ENCODE peak calls at places on chromosomes 11 and 22, in seven cellular contexts. One of them, this sample, is unnamed.

GRCh38 chr11:120064341-120064740 is 73.6 kb downstream of the TRIM29 start:
- DNase-seq in GM12878: no peak
- DNase-seq in HCT116: no peak
- DNase-seq in H1: no peak
- DNase-seq in SK-N-SH: no peak
- DNase-seq in HepG2: no peak
- DNase-seq in K562: no peak
- DNase-seq in this sample: no peak

GRCh38 chr22:17921871-17922821 is 102.2 kb downstream of the MICAL3 start:
- DNase-seq in GM12878: no peak
- DNase-seq in HCT116: no peak
- DNase-seq in H1: peak
- DNase-seq in SK-N-SH: no peak
- DNase-seq in HepG2: peak
- DNase-seq in K562: peak
- DNase-seq in this sample: peak

GRCh38 chr22:41448189-41448808 is 1.7 kb upstream of the TOB2 start:
- DNase-seq in GM12878: peak
- DNase-seq in HCT116: peak
- DNase-seq in H1: peak
- DNase-seq in SK-N-SH: peak
- DNase-seq in HepG2: peak
- DNase-seq in K562: peak
- DNase-seq in this sample: peak

GRCh38 chr11:95660038-95660437 is 129.5 kb downstream of the FAM76B start:
- DNase-seq in GM12878: no peak
- DNase-seq in HCT116: no peak
- DNase-seq in H1: no peak
- DNase-seq in SK-N-SH: no peak
- DNase-seq in HepG2: no peak
- DNase-seq in K562: no peak
- DNase-seq in this sample: no peak

GRCh38 chr11:11931461-11932055 is 76.9 kb downstream of the DKK3 start:
- DNase-seq in GM12878: no peak
- DNase-seq in HCT116: peak
- DNase-seq in H1: no peak
- DNase-seq in SK-N-SH: peak
- DNase-seq in HepG2: peak
- DNase-seq in K562: peak
- DNase-seq in this sample: peak

GRCh38 chr11:30949838-30950237 is 363.7 kb upstream of the MPPED2 start:
- DNase-seq in GM12878: no peak
- DNase-seq in HCT116: no peak
- DNase-seq in H1: no peak
- DNase-seq in SK-N-SH: no peak
- DNase-seq in HepG2: no peak
- DNase-seq in K562: no peak
- DNase-seq in this sample: no peak

GRCh38 chr22:26502688-26503561 is 9.3 kb downstream of the TFIP11 start:
- DNase-seq in GM12878: no peak
- DNase-seq in HCT116: no peak
- DNase-seq in H1: no peak
- DNase-seq in SK-N-SH: peak
- DNase-seq in HepG2: no peak
- DNase-seq in K562: no peak
- DNase-seq in this sample: peak

GRCh38 chr11:85040166-85040565 is 587.0 kb downstream of the DLG2 start:
- DNase-seq in GM12878: no peak
- DNase-seq in HCT116: no peak
- DNase-seq in H1: no peak
- DNase-seq in SK-N-SH: no peak
- DNase-seq in HepG2: no peak
- DNase-seq in K562: no peak
- DNase-seq in this sample: no peak

GRCh38 chr11:69836401-69836800 is 17.2 kb upstream of the FGF3 start:
- DNase-seq in GM12878: no peak
- DNase-seq in HCT116: no peak
- DNase-seq in H1: no peak
- DNase-seq in SK-N-SH: no peak
- DNase-seq in HepG2: no peak
- DNase-seq in K562: no peak
- DNase-seq in this sample: no peak

GRCh38 chr22:30201970-30202369 is 44.6 kb downstream of the LIF start:
- DNase-seq in GM12878: no peak
- DNase-seq in HCT116: no peak
- DNase-seq in H1: no peak
- DNase-seq in SK-N-SH: no peak
- DNase-seq in HepG2: no peak
- DNase-seq in K562: no peak
- DNase-seq in this sample: no peak

GRCh38 chr22:37906364-37907008 is 389 bp downstream of the MICALL1 start:
- DNase-seq in GM12878: no peak
- DNase-seq in HCT116: no peak
- DNase-seq in H1: no peak
- DNase-seq in SK-N-SH: peak
- DNase-seq in HepG2: no peak
- DNase-seq in K562: peak
- DNase-seq in this sample: no peak

GRCh38 chr11:66408488-66409214 is 12.2 kb upstream of the NPAS4 start:
- DNase-seq in GM12878: peak
- DNase-seq in HCT116: peak
- DNase-seq in H1: peak
- DNase-seq in SK-N-SH: peak
- DNase-seq in HepG2: peak
- DNase-seq in K562: peak
- DNase-seq in this sample: peak

GRCh38 chr22:48697694-48698276 is 1129.9 kb downstream of the BRD1 start:
- DNase-seq in GM12878: no peak
- DNase-seq in HCT116: no peak
- DNase-seq in H1: no peak
- DNase-seq in SK-N-SH: no peak
- DNase-seq in HepG2: no peak
- DNase-seq in K562: no peak
- DNase-seq in this sample: no peak

GRCh38 chr11:73995247-73995646 is 12.6 kb upstream of the UCP2 start:
- DNase-seq in GM12878: no peak
- DNase-seq in HCT116: no peak
- DNase-seq in H1: no peak
- DNase-seq in SK-N-SH: no peak
- DNase-seq in HepG2: no peak
- DNase-seq in K562: no peak
- DNase-seq in this sample: no peak

GRCh38 chr11:117175104-117175503 is 3.4 kb upstream of the SIDT2 start:
- DNase-seq in GM12878: no peak
- DNase-seq in HCT116: no peak
- DNase-seq in H1: no peak
- DNase-seq in SK-N-SH: no peak
- DNase-seq in HepG2: no peak
- DNase-seq in K562: no peak
- DNase-seq in this sample: no peak

GRCh38 chr11:73576226-73576625 is 21.7 kb downstream of the FAM168A start:
- DNase-seq in GM12878: no peak
- DNase-seq in HCT116: no peak
- DNase-seq in H1: no peak
- DNase-seq in SK-N-SH: no peak
- DNase-seq in HepG2: no peak
- DNase-seq in K562: no peak
- DNase-seq in this sample: no peak

GRCh38 chr22:36946436-36947158 is 33.2 kb downstream of the CSF2RB start:
- DNase-seq in GM12878: no peak
- DNase-seq in HCT116: no peak
- DNase-seq in H1: no peak
- DNase-seq in SK-N-SH: no peak
- DNase-seq in HepG2: no peak
- DNase-seq in K562: no peak
- DNase-seq in this sample: no peak

GRCh38 chr11:114779189-114779588 is 100.9 kb downstream of the NXPE2 start:
- DNase-seq in GM12878: no peak
- DNase-seq in HCT116: no peak
- DNase-seq in H1: no peak
- DNase-seq in SK-N-SH: no peak
- DNase-seq in HepG2: no peak
- DNase-seq in K562: no peak
- DNase-seq in this sample: no peak

GRCh38 chr22:41762980-41763779 is 37.3 kb upstream of the CCDC134 start:
- DNase-seq in GM12878: no peak
- DNase-seq in HCT116: peak
- DNase-seq in H1: peak
- DNase-seq in SK-N-SH: no peak
- DNase-seq in HepG2: peak
- DNase-seq in K562: peak
- DNase-seq in this sample: no peak

GRCh38 chr22:24566899-24567511 is 11.2 kb downstream of the SNRPD3 start:
- DNase-seq in GM12878: no peak
- DNase-seq in HCT116: no peak
- DNase-seq in H1: no peak
- DNase-seq in SK-N-SH: no peak
- DNase-seq in HepG2: no peak
- DNase-seq in K562: no peak
- DNase-seq in this sample: no peak
- TF ChIP-seq JUND in GM12878: no peak
- TF ChIP-seq JUND in HCT116: no peak
- TF ChIP-seq JUND in H1: no peak
- TF ChIP-seq JUND in SK-N-SH: no peak
- TF ChIP-seq JUND in HepG2: no peak
- TF ChIP-seq JUND in K562: no peak
- TF ChIP-seq JUND in this sample: no peak

DNA sequence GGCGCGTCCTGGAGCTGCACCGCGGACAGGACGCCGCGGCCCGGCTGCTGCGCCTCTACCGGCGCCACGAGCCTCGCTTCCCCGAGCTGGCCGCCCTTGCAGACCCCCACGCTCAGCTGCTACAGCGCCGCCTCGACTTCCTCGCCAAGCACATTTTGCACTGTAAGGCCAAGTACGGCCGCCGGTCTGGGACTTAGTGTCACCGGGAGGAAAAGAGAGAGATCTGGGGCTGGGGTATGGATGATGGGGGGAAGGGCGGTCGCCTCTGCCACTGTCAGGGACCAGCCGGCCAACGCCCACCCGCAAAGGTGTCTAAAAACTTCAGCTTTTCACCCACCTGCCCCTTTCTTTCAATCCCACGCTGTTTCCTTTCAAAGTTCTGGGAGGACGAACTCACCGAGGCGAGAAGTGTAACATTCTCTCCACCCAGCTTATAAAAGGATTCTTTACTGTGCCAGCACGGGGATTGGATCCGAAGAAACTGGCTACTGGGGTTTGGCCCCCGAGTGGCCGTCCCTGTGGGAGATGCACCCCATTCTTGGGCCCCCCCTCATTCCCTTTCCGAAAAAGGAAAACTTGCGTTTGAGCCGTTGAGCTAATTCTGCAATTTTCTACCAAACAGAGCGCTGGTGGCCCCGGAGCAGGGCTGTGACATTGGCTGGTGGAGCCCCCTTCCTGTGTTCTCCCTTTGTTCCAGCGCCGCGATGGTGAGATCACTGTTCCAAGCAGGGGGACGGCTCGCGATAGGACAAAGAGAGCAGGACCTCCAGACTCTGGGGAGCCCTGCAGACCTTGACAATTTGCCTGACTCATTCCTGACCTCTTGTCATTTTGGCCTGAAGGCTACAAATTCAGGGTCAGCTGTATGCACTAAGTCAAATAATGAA is 1.7 kb downstream of the FJX1 start:
- DNase-seq in GM12878: no peak
- DNase-seq in HCT116: no peak
- DNase-seq in H1: no peak
- DNase-seq in SK-N-SH: peak
- DNase-seq in HepG2: peak
- DNase-seq in K562: peak
- DNase-seq in this sample: peak
- TF ChIP-seq JUND in GM12878: no peak
- TF ChIP-seq JUND in HCT116: no peak
- TF ChIP-seq JUND in H1: no peak
- TF ChIP-seq JUND in SK-N-SH: no peak
- TF ChIP-seq JUND in HepG2: no peak
- TF ChIP-seq JUND in K562: no peak
- TF ChIP-seq JUND in this sample: no peak

GRCh38 chr11:79413258-79413657 is 27.6 kb downstream of the TENM4 start:
- DNase-seq in GM12878: no peak
- DNase-seq in HCT116: no peak
- DNase-seq in H1: no peak
- DNase-seq in SK-N-SH: peak
- DNase-seq in HepG2: no peak
- DNase-seq in K562: no peak
- DNase-seq in this sample: peak
- TF ChIP-seq JUND in GM12878: no peak
- TF ChIP-seq JUND in HCT116: no peak
- TF ChIP-seq JUND in H1: no peak
- TF ChIP-seq JUND in SK-N-SH: no peak
- TF ChIP-seq JUND in HepG2: no peak
- TF ChIP-seq JUND in K562: no peak
- TF ChIP-seq JUND in this sample: no peak

GRCh38 chr11:586376-587316 is 10.4 kb downstream of the PHRF1 start:
- DNase-seq in GM12878: no peak
- DNase-seq in HCT116: no peak
- DNase-seq in H1: no peak
- DNase-seq in SK-N-SH: no peak
- DNase-seq in HepG2: no peak
- DNase-seq in K562: no peak
- DNase-seq in this sample: no peak
- TF ChIP-seq JUND in GM12878: no peak
- TF ChIP-seq JUND in HCT116: no peak
- TF ChIP-seq JUND in H1: no peak
- TF ChIP-seq JUND in SK-N-SH: no peak
- TF ChIP-seq JUND in HepG2: no peak
- TF ChIP-seq JUND in K562: no peak
- TF ChIP-seq JUND in this sample: no peak

GRCh38 chr11:37942081-37942480 is 1344.0 kb upstream of the RAG2 start:
- DNase-seq in GM12878: no peak
- DNase-seq in HCT116: no peak
- DNase-seq in H1: no peak
- DNase-seq in SK-N-SH: no peak
- DNase-seq in HepG2: no peak
- DNase-seq in K562: no peak
- DNase-seq in this sample: no peak

GRCh38 chr11:37952035-37952434 is 1354.0 kb upstream of the RAG2 start:
- DNase-seq in GM12878: no peak
- DNase-seq in HCT116: no peak
- DNase-seq in H1: no peak
- DNase-seq in SK-N-SH: peak
- DNase-seq in HepG2: no peak
- DNase-seq in K562: no peak
- DNase-seq in this sample: no peak

GRCh38 chr11:37948258-37948657 is 1350.2 kb upstream of the RAG2 start:
- DNase-seq in GM12878: no peak
- DNase-seq in HCT116: no peak
- DNase-seq in H1: no peak
- DNase-seq in SK-N-SH: no peak
- DNase-seq in HepG2: no peak
- DNase-seq in K562: no peak
- DNase-seq in this sample: no peak

GRCh38 chr11:37947816-37948215 is 1349.8 kb upstream of the RAG2 start:
- DNase-seq in GM12878: no peak
- DNase-seq in HCT116: no peak
- DNase-seq in H1: no peak
- DNase-seq in SK-N-SH: no peak
- DNase-seq in HepG2: no peak
- DNase-seq in K562: no peak
- DNase-seq in this sample: no peak

GRCh38 chr11:37946155-37946766 is 1348.2 kb upstream of the RAG2 start:
- DNase-seq in GM12878: peak
- DNase-seq in HCT116: no peak
- DNase-seq in H1: peak
- DNase-seq in SK-N-SH: peak
- DNase-seq in HepG2: peak
- DNase-seq in K562: peak
- DNase-seq in this sample: peak
- TF ChIP-seq JUND in GM12878: no peak
- TF ChIP-seq JUND in HCT116: no peak
- TF ChIP-seq JUND in H1: no peak
- TF ChIP-seq JUND in SK-N-SH: no peak
- TF ChIP-seq JUND in HepG2: no peak
- TF ChIP-seq JUND in K562: no peak
- TF ChIP-seq JUND in this sample: no peak

This sample was measured in T47D.